ENCODE peak calls at places on chromosomes 16 and 17, in six cellular contexts. R is GM12878, T is K562, G is HepG2, M is GM12891, C is H1. U is an unnamed sample.
A peak's percentile ranks its signal among the peaks of the same experiment; 100 is the strongest.

GRCh38 chr17:21353326-21354010 is 22.7 kb upstream of the KCNJ12 start:
- DNase-seq in C (no peak), R (no peak), M (no peak), G (no peak), T (no peak), U (no peak)

GRCh38 chr16:56603589-56603988 is 4.8 kb upstream of the MT2A start:
- DNase-seq in G (peak; percentile 86), C (no peak), M (no peak), R (no peak), T (no peak), U (no peak)

GRCh38 chr17:45997624-45998023 is 1.4 kb upstream of the STH start:
- DNase-seq in M (no peak), C (no peak), R (no peak), T (no peak), G (no peak), U (no peak)

GRCh38 chr16:8173111-8173644 is 417.1 kb downstream of the TMEM114 start:
- DNase-seq in R (peak; percentile 2), M (peak; percentile 27), G (peak; percentile 98), C (peak; percentile 83), T (peak; percentile 86), U (no peak)

GRCh38 chr17:57138956-57139576 is 54.0 kb downstream of the AKAP1 start:
- DNase-seq in G (no peak), T (no peak), M (no peak), C (no peak), R (no peak), U (no peak)

GRCh38 chr16:8740775-8741355 is 56.6 kb downstream of the TMEM186 start:
- DNase-seq in G (peak; percentile 100), T (no peak), C (no peak), R (no peak), M (no peak), U (no peak)

GRCh38 chr16:87930456-87930855 is 5.9 kb downstream of the CA5A start:
- DNase-seq in M (no peak), T (peak; percentile 42), C (no peak), R (no peak), G (peak; percentile 23), U (no peak)

GRCh38 chr16:48082516-48082915 is 73.3 kb downstream of the ABCC12 start:
- DNase-seq in T (no peak), C (no peak), R (no peak), M (no peak), G (no peak), U (no peak)

GRCh38 chr17:77319211-77320031 is 178.7 kb downstream of the SEC14L1 start:
- DNase-seq in M (no peak), G (no peak), C (no peak), R (no peak), T (peak; percentile 89), U (peak; percentile 69)

GRCh38 chr17:79888811-79889634 is 49.8 kb upstream of the CBX4 start:
- DNase-seq in C (no peak), G (peak; percentile 63), M (no peak), T (no peak), R (no peak), U (no peak)

GRCh38 chr16:81590714-81591537 is 146.3 kb downstream of the CMIP start:
- DNase-seq in M (no peak), G (no peak), R (no peak), C (no peak), T (no peak), U (no peak)

GRCh38 chr17:49551221-49552069 is 24.2 kb upstream of the NXPH3 start:
- DNase-seq in R (no peak), M (no peak), T (no peak), G (no peak), C (no peak), U (no peak)

GRCh38 chr16:59849716-59850115 is 1115.6 kb upstream of the GOT2 start:
- DNase-seq in T (no peak), R (no peak), C (peak; percentile 44), G (no peak), M (no peak), U (no peak)

GRCh38 chr16:72191551-72191950 is 19.6 kb upstream of the PMFBP1 start:
- DNase-seq in T (no peak), R (no peak), M (no peak), C (no peak), G (no peak), U (no peak)

GRCh38 chr17:57861000-57861736 is 11.3 kb upstream of the MRPS23 start:
- DNase-seq in C (peak; percentile 64), M (no peak), T (peak; percentile 58), G (peak; percentile 94), R (no peak), U (no peak)

GRCh38 chr16:4682616-4683254 is 10.6 kb upstream of the NUDT16L1 start:
- DNase-seq in G (peak; percentile 65), M (no peak), T (peak; percentile 72), R (no peak), C (peak; percentile 90), U (no peak)

GRCh38 chr16:1787322-1788094 is 4.7 kb downstream of the NUBP2 start:
- DNase-seq in G (no peak), R (no peak), T (no peak), C (no peak), M (no peak), U (no peak)

GRCh38 chr17:608911-609882 is 105.4 kb downstream of the VPS53 start:
- DNase-seq in R (peak; percentile 30), C (no peak), M (no peak), T (no peak), G (no peak), U (no peak)

GRCh38 chr16:59210955-59211541 is 476.9 kb upstream of the GOT2 start:
- DNase-seq in M (no peak), R (no peak), C (no peak), G (peak; percentile 92), T (no peak), U (no peak)

GRCh38 chr16:84371553-84371865 is 3.2 kb downstream of the ATP2C2 start:
- DNase-seq in R (no peak), M (no peak), C (no peak), T (no peak), G (no peak), U (no peak)

GRCh38 chr17:43998552-43998951 is 5.9 kb upstream of the NAGS start:
- DNase-seq in T (no peak), R (no peak), C (no peak), G (no peak), M (no peak), U (no peak)

GRCh38 chr16:22692916-22693646 is 120.9 kb upstream of the HS3ST2 start:
- DNase-seq in M (no peak), T (no peak), G (no peak), C (no peak), R (no peak), U (no peak)

GRCh38 chr17:60147553-60148241 is 2.1 kb upstream of the CA4 start:
- DNase-seq in G (no peak), M (no peak), C (no peak), T (no peak), R (no peak), U (no peak)

GRCh38 chr17:83080641-83081560 is 1.5 kb downstream of the METRNL start:
- DNase-seq in R (no peak), M (peak; percentile 77), G (no peak), T (peak; percentile 81), C (no peak), U (peak; percentile 59)

GRCh38 chr17:6353161-6353560 is 81.8 kb downstream of the AIPL1 start:
- DNase-seq in T (no peak), C (peak; percentile 31), M (no peak), G (no peak), R (no peak), U (no peak)

GRCh38 chr16:30028438-30029093 is 2.5 kb downstream of the TLCD3B start:
- DNase-seq in G (no peak), R (no peak), C (peak; percentile 88), M (no peak), T (peak; percentile 82), U (no peak)

GRCh38 chr16:67884684-67885083 is at the start of gene NRN1L:
- DNase-seq in G (no peak), T (peak; percentile 95), C (peak; percentile 94), M (no peak), R (no peak), U (no peak)

GRCh38 chr17:79648181-79648831 is 37.5 kb upstream of the RBFOX3 start:
- DNase-seq in G (no peak), C (peak; percentile 39), M (no peak), R (no peak), T (no peak), U (no peak)

GRCh38 chr17:29389994-29390855 is at the start of gene TAOK1:
- DNase-seq in G (peak; percentile 95), T (peak; percentile 97), R (peak; percentile 88), C (peak; percentile 99), M (peak; percentile 88), U (peak; percentile 87)
- TF ChIP-seq POLR2A in G (peak; percentile 94), T (peak; percentile 95), R (peak; percentile 98), C (peak; percentile 96), M (peak; percentile 95), U (peak; percentile 96)

GRCh38 chr17:78337244-78338109 is 22.4 kb downstream of the SOCS3 start:
- DNase-seq in T (no peak), C (no peak), R (peak; percentile 87), G (no peak), M (no peak), U (peak; percentile 66)
- TF ChIP-seq POLR2AphosphoS5 in T (no peak), C (no peak), R (no peak), G (no peak), M (no peak), U (no peak)

GRCh38 chr17:7355053-7355452 is at the start of gene TMEM95:
- DNase-seq in G (no peak), R (no peak), C (no peak), M (no peak), T (no peak), U (no peak)
- TF ChIP-seq TAF1 in G (no peak), R (no peak), C (no peak), M (no peak), T (no peak), U (no peak)

DNA sequence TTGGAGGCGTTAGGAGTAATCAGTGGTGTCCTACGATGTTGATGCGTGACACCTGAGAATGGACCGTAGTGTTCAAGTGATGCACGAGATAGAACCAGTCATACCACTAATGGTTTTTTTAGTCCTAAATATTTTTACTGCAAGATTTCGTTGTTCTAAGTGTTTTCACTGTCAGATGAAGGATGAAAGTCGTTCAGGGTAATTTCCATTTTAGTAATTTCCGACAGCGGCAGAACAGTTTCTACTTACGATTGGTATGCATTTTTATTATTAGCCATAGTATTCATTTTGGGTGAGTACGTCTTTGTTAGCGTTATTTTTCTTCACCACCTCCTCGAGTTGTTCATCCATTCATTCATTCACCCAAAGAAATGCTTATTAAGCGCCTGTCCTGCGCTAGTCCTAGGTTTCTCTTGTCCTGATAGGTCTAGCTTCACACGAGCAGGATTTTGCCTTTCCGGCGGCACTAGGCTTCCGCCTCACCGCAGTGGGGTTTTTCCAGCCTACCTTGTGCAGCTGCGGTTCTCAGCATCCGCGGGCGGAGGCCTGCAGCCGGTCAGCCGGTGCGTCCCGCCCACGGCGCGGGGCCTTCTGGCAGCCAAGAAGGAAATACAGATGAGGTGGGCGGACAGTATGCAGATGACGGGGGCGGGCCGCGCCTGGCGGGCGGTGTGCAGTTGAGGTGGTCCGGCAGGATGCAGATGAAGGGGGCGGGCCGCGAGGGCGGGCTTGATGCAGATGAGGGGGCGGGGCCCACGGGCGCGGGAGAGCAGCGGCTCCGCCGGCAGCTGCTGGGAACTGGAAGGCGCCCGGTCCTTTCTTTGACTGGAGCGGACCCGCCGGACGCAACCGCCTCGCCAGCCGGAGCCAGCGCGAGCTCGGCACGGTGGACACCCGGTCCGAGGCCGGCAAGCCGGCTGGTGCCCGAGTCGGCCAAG is 146.4 kb downstream of the SPECC1 start:
- DNase-seq in G (peak; percentile 80), M (peak; percentile 91), C (peak; percentile 99), R (peak; percentile 91), T (peak; percentile 92), U (peak; percentile 87)
- TF ChIP-seq POLR2A in G (no peak), M (peak; percentile 40), C (peak; percentile 96), R (peak; percentile 79), T (peak; percentile 46), U (peak; percentile 65)